ENCODE peak calls at places on chromosome 6, in seven cellular contexts. One of them, this sample, is unnamed.

GRCh38 chr6:12137480-12137879 is 125.4 kb downstream of the HIVEP1 start:
- DNase-seq in sigmoid colon: peak
- DNase-seq in ascending aorta: no peak
- DNase-seq in H7: no peak
- DNase-seq in HFF-Myc: peak
- DNase-seq in fibroblast of lung: peak
- DNase-seq in CD8-positive, alpha-beta memory T cell: no peak
- DNase-seq in this sample: peak

GRCh38 chr6:154606457-154606856 is 96.0 kb upstream of the CNKSR3 start:
- DNase-seq in sigmoid colon: no peak
- DNase-seq in ascending aorta: no peak
- DNase-seq in HFF-Myc: no peak
- DNase-seq in CD8-positive, alpha-beta memory T cell: peak
- DNase-seq in fibroblast of lung: no peak
- DNase-seq in H7: no peak
- DNase-seq in this sample: no peak

GRCh38 chr6:124962617-124963415 is 579 bp downstream of the RNF217 start:
- DNase-seq in fibroblast of lung: peak
- DNase-seq in ascending aorta: no peak
- DNase-seq in HFF-Myc: no peak
- DNase-seq in CD8-positive, alpha-beta memory T cell: no peak
- DNase-seq in H7: peak
- DNase-seq in sigmoid colon: peak
- DNase-seq in this sample: peak

GRCh38 chr6:157253017-157253416 is 70.3 kb downstream of the TMEM242 start:
- DNase-seq in fibroblast of lung: no peak
- DNase-seq in CD8-positive, alpha-beta memory T cell: no peak
- DNase-seq in ascending aorta: no peak
- DNase-seq in sigmoid colon: no peak
- DNase-seq in H7: no peak
- DNase-seq in HFF-Myc: no peak
- DNase-seq in this sample: no peak

GRCh38 chr6:129644567-129645015 is 65.4 kb downstream of the ARHGAP18 start:
- DNase-seq in ascending aorta: no peak
- DNase-seq in fibroblast of lung: peak
- DNase-seq in HFF-Myc: no peak
- DNase-seq in H7: no peak
- DNase-seq in sigmoid colon: no peak
- DNase-seq in CD8-positive, alpha-beta memory T cell: no peak
- DNase-seq in this sample: peak

GRCh38 chr6:44227138-44227770 is 3.9 kb downstream of the SLC29A1 start:
- DNase-seq in H7: peak
- DNase-seq in ascending aorta: no peak
- DNase-seq in fibroblast of lung: no peak
- DNase-seq in HFF-Myc: no peak
- DNase-seq in sigmoid colon: peak
- DNase-seq in CD8-positive, alpha-beta memory T cell: no peak
- DNase-seq in this sample: no peak

GRCh38 chr6:156998824-156999330 is 221.7 kb downstream of the ARID1B start:
- DNase-seq in ascending aorta: no peak
- DNase-seq in CD8-positive, alpha-beta memory T cell: no peak
- DNase-seq in sigmoid colon: no peak
- DNase-seq in fibroblast of lung: no peak
- DNase-seq in HFF-Myc: no peak
- DNase-seq in H7: no peak
- DNase-seq in this sample: no peak

GRCh38 chr6:351867-352289 is 39.7 kb upstream of the IRF4 start:
- DNase-seq in fibroblast of lung: no peak
- DNase-seq in H7: no peak
- DNase-seq in HFF-Myc: no peak
- DNase-seq in sigmoid colon: peak
- DNase-seq in ascending aorta: no peak
- DNase-seq in CD8-positive, alpha-beta memory T cell: no peak
- DNase-seq in this sample: no peak

GRCh38 chr6:30272032-30272431 is 54.7 kb upstream of the TRIM39 start:
- DNase-seq in HFF-Myc: no peak
- DNase-seq in sigmoid colon: no peak
- DNase-seq in ascending aorta: no peak
- DNase-seq in H7: no peak
- DNase-seq in CD8-positive, alpha-beta memory T cell: no peak
- DNase-seq in fibroblast of lung: no peak
- DNase-seq in this sample: no peak

GRCh38 chr6:73666393-73666792 is 12.6 kb upstream of the SLC17A5 start:
- DNase-seq in sigmoid colon: no peak
- DNase-seq in fibroblast of lung: no peak
- DNase-seq in H7: no peak
- DNase-seq in HFF-Myc: no peak
- DNase-seq in ascending aorta: no peak
- DNase-seq in CD8-positive, alpha-beta memory T cell: no peak
- DNase-seq in this sample: peak

GRCh38 chr6:130752292-130752691 is 74.9 kb upstream of the SMLR1 start:
- DNase-seq in H7: no peak
- DNase-seq in ascending aorta: no peak
- DNase-seq in fibroblast of lung: peak
- DNase-seq in CD8-positive, alpha-beta memory T cell: no peak
- DNase-seq in sigmoid colon: no peak
- DNase-seq in HFF-Myc: no peak
- DNase-seq in this sample: peak

GRCh38 chr6:1812487-1812886 is 202.8 kb downstream of the FOXC1 start:
- DNase-seq in fibroblast of lung: no peak
- DNase-seq in CD8-positive, alpha-beta memory T cell: no peak
- DNase-seq in ascending aorta: no peak
- DNase-seq in sigmoid colon: no peak
- DNase-seq in HFF-Myc: no peak
- DNase-seq in H7: no peak
- DNase-seq in this sample: no peak

GRCh38 chr6:148747145-148747492 is 289 bp downstream of the UST start:
- DNase-seq in CD8-positive, alpha-beta memory T cell: no peak
- DNase-seq in sigmoid colon: peak
- DNase-seq in fibroblast of lung: peak
- DNase-seq in HFF-Myc: no peak
- DNase-seq in H7: peak
- DNase-seq in ascending aorta: no peak
- DNase-seq in this sample: peak

GRCh38 chr6:90397929-90398674 is 101.5 kb upstream of the BACH2 start:
- DNase-seq in ascending aorta: no peak
- DNase-seq in CD8-positive, alpha-beta memory T cell: peak
- DNase-seq in sigmoid colon: no peak
- DNase-seq in HFF-Myc: no peak
- DNase-seq in fibroblast of lung: peak
- DNase-seq in H7: no peak
- DNase-seq in this sample: no peak

GRCh38 chr6:102389994-102390393 is 996.5 kb downstream of the GRIK2 start:
- DNase-seq in CD8-positive, alpha-beta memory T cell: no peak
- DNase-seq in HFF-Myc: no peak
- DNase-seq in sigmoid colon: peak
- DNase-seq in fibroblast of lung: no peak
- DNase-seq in ascending aorta: no peak
- DNase-seq in H7: no peak
- DNase-seq in this sample: no peak

GRCh38 chr6:165988306-165988756 is 179.3 kb downstream of the TBXT start:
- DNase-seq in ascending aorta: no peak
- DNase-seq in HFF-Myc: no peak
- DNase-seq in sigmoid colon: no peak
- DNase-seq in CD8-positive, alpha-beta memory T cell: no peak
- DNase-seq in H7: peak
- DNase-seq in fibroblast of lung: no peak
- DNase-seq in this sample: no peak
- H3K4me3 ChIP-seq in ascending aorta: peak
- H3K4me3 ChIP-seq in HFF-Myc: no peak
- H3K4me3 ChIP-seq in sigmoid colon: peak
- H3K4me3 ChIP-seq in CD8-positive, alpha-beta memory T cell: no peak
- H3K4me3 ChIP-seq in H7: peak
- H3K4me3 ChIP-seq in fibroblast of lung: no peak
- H3K4me3 ChIP-seq in this sample: peak

GRCh38 chr6:29008089-29008488 is 3.0 kb upstream of the ZNF311 start:
- DNase-seq in HFF-Myc: no peak
- DNase-seq in ascending aorta: no peak
- DNase-seq in H7: no peak
- DNase-seq in sigmoid colon: no peak
- DNase-seq in CD8-positive, alpha-beta memory T cell: no peak
- DNase-seq in fibroblast of lung: no peak
- DNase-seq in this sample: no peak

GRCh38 chr6:29009358-29009757 is 4.2 kb upstream of the ZNF311 start:
- DNase-seq in fibroblast of lung: no peak
- DNase-seq in HFF-Myc: no peak
- DNase-seq in ascending aorta: no peak
- DNase-seq in CD8-positive, alpha-beta memory T cell: no peak
- DNase-seq in sigmoid colon: no peak
- DNase-seq in H7: no peak
- DNase-seq in this sample: no peak

GRCh38 chr6:29011276-29011734 is 6.2 kb upstream of the ZNF311 start:
- DNase-seq in H7: peak
- DNase-seq in HFF-Myc: no peak
- DNase-seq in ascending aorta: no peak
- DNase-seq in CD8-positive, alpha-beta memory T cell: peak
- DNase-seq in sigmoid colon: peak
- DNase-seq in fibroblast of lung: peak
- DNase-seq in this sample: peak

GRCh38 chr6:29005183-29005885 is at the start of gene ZNF311:
- DNase-seq in sigmoid colon: peak
- DNase-seq in HFF-Myc: no peak
- DNase-seq in CD8-positive, alpha-beta memory T cell: no peak
- DNase-seq in ascending aorta: no peak
- DNase-seq in H7: peak
- DNase-seq in fibroblast of lung: peak
- DNase-seq in this sample: peak
- H3K4me3 ChIP-seq in sigmoid colon: peak
- H3K4me3 ChIP-seq in HFF-Myc: peak
- H3K4me3 ChIP-seq in CD8-positive, alpha-beta memory T cell: peak
- H3K4me3 ChIP-seq in ascending aorta: peak
- H3K4me3 ChIP-seq in H7: peak
- H3K4me3 ChIP-seq in fibroblast of lung: peak
- H3K4me3 ChIP-seq in this sample: peak

DNA sequence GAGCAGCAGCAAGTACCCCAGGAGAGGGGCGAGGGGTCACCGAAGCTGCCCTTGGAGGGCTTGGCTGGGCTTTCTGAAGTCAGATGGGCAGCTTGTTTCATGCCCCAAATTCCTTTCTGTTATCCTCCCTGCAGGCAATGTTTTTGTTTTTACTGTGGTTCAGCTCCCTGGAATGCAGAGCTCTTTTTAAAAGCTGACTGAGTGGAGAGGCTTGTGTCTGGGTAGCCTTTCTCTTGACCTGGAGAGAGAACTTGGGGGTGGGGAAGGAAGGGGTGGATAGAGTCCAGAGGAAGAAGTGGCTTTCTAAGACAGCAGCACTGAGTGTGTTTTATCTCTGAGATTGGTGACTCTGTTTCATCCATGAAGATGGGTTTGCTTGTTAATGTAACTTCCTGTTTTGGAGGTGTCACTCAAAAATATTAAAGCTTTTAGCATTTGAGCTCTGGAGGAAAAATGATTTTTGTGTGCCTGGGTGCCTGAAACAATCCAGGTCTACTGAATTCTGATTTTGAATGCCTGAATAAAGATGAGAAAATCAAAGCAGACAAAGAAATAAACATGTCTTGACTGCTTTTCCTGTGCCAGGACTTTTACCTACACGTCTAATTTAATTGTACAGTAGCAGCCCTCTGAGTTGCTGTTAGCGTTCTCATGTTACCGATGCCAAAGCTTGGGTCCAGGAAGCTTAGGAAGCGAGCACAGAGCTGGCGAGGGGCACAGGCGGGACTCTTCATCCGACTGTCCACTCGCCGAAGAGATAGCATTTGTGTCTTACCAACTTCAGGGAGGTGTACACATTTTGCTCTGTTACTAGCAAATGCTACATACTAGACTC is 78.2 kb upstream of the EEF1E1 start:
- DNase-seq in sigmoid colon: no peak
- DNase-seq in ascending aorta: no peak
- DNase-seq in CD8-positive, alpha-beta memory T cell: no peak
- DNase-seq in HFF-Myc: peak
- DNase-seq in H7: peak
- DNase-seq in fibroblast of lung: peak
- DNase-seq in this sample: peak
- H3K4me3 ChIP-seq in sigmoid colon: no peak
- H3K4me3 ChIP-seq in ascending aorta: no peak
- H3K4me3 ChIP-seq in CD8-positive, alpha-beta memory T cell: no peak
- H3K4me3 ChIP-seq in HFF-Myc: no peak
- H3K4me3 ChIP-seq in H7: no peak
- H3K4me3 ChIP-seq in fibroblast of lung: no peak
- H3K4me3 ChIP-seq in this sample: no peak

DNA sequence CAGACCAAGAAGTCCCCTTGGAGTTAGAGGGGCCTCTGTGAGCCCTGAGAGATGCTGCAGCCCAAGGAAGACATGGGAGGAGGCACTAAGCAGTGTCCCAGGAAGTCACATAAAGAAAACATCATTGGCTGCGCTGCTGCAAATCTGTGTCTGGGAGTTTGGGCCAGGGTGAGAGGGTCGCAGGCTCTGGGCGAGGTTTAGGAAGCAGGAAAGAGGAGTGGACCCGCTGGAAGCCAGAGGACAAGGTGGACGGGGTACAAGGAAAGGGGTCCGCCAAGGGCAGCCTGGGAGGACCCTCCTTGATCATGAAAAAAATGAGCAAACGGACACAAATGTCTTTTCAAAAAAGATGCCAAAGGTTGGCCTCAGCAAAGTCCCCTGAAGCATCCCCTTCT is 15.5 kb upstream of the SERPINB1 start:
- DNase-seq in CD8-positive, alpha-beta memory T cell: no peak
- DNase-seq in H7: no peak
- DNase-seq in HFF-Myc: no peak
- DNase-seq in sigmoid colon: peak
- DNase-seq in ascending aorta: no peak
- DNase-seq in fibroblast of lung: no peak
- DNase-seq in this sample: no peak
- H3K4me3 ChIP-seq in CD8-positive, alpha-beta memory T cell: peak
- H3K4me3 ChIP-seq in H7: no peak
- H3K4me3 ChIP-seq in HFF-Myc: no peak
- H3K4me3 ChIP-seq in sigmoid colon: no peak
- H3K4me3 ChIP-seq in ascending aorta: no peak
- H3K4me3 ChIP-seq in fibroblast of lung: no peak
- H3K4me3 ChIP-seq in this sample: no peak

GRCh38 chr6:15551798-15552197 is 111.0 kb downstream of the DTNBP1 start:
- DNase-seq in fibroblast of lung: no peak
- DNase-seq in ascending aorta: no peak
- DNase-seq in HFF-Myc: no peak
- DNase-seq in CD8-positive, alpha-beta memory T cell: no peak
- DNase-seq in sigmoid colon: no peak
- DNase-seq in H7: no peak
- DNase-seq in this sample: no peak
- H3K4me3 ChIP-seq in fibroblast of lung: no peak
- H3K4me3 ChIP-seq in ascending aorta: no peak
- H3K4me3 ChIP-seq in HFF-Myc: no peak
- H3K4me3 ChIP-seq in CD8-positive, alpha-beta memory T cell: no peak
- H3K4me3 ChIP-seq in sigmoid colon: no peak
- H3K4me3 ChIP-seq in H7: no peak
- H3K4me3 ChIP-seq in this sample: no peak